ENCODE peak calls at places on chromosomes 2 and 18, in eight cellular contexts. X, H, M, C, U, Y, L and R are unnamed samples.

GRCh38 chr2:219076253-219076652 is 15.5 kb upstream of the IHH start:
- DNase-seq in X (no peak), H (no peak), M (no peak), C (no peak), U (no peak), Y (no peak), L (no peak), R (peak; percentile 76)

GRCh38 chr2:96493072-96493471 is 12.1 kb downstream of the NEURL3 start:
- DNase-seq in X (no peak), H (no peak), M (peak; percentile 23), C (peak; percentile 82), U (no peak), Y (no peak), L (no peak), R (no peak)

GRCh38 chr2:98460573-98461560 is 16.2 kb downstream of the INPP4A start:
- DNase-seq in X (no peak), H (no peak), M (no peak), C (no peak), U (no peak), Y (no peak), L (peak; percentile 81), R (peak; percentile 44)

GRCh38 chr2:40397720-40398119 is 54.2 kb downstream of the SLC8A1 start:
- DNase-seq in X (no peak), H (no peak), M (no peak), C (no peak), U (no peak), Y (no peak), L (no peak), R (no peak)

GRCh38 chr2:23566236-23567142 is 181.5 kb downstream of the KLHL29 start:
- DNase-seq in X (peak; percentile 31), H (peak; percentile 30), M (peak; percentile 74), C (no peak), U (peak; percentile 72), Y (peak; percentile 24), L (no peak), R (peak; percentile 49)

GRCh38 chr18:71028285-71028762 is 739.5 kb downstream of the SOCS6 start:
- DNase-seq in X (no peak), H (no peak), M (no peak), C (no peak), U (no peak), Y (no peak), L (no peak), R (no peak)

GRCh38 chr2:105858868-105859693 is 114.4 kb downstream of the NCK2 start:
- DNase-seq in X (no peak), H (no peak), M (no peak), C (no peak), U (no peak), Y (no peak), L (no peak), R (no peak)

GRCh38 chr2:208556954-208557601 is 150.5 kb downstream of the PTH2R start:
- DNase-seq in X (no peak), H (no peak), M (no peak), C (no peak), U (peak; percentile 23), Y (no peak), L (no peak), R (no peak)

GRCh38 chr2:101153811-101154210 is 2.6 kb upstream of the TBC1D8 start:
- DNase-seq in X (no peak), H (no peak), M (no peak), C (no peak), U (no peak), Y (no peak), L (no peak), R (no peak)

GRCh38 chr18:7177131-7177744 is 53.7 kb upstream of the LRRC30 start:
- DNase-seq in X (no peak), H (peak; percentile 49), M (peak; percentile 43), C (no peak), U (peak; percentile 72), Y (peak; percentile 45), L (no peak), R (peak; percentile 57)

GRCh38 chr2:61770746-61771145 is 83.1 kb downstream of the FAM161A start:
- DNase-seq in X (no peak), H (no peak), M (peak; percentile 60), C (peak; percentile 40), U (no peak), Y (no peak), L (no peak), R (no peak)

GRCh38 chr2:157839162-157839801 is 36.8 kb downstream of the ACVR1 start:
- DNase-seq in X (peak; percentile 53), H (peak; percentile 48), M (no peak), C (no peak), U (peak; percentile 36), Y (peak; percentile 70), L (no peak), R (no peak)

GRCh38 chr2:105274046-105274445 is 32.5 kb downstream of the GPR45 start:
- DNase-seq in X (no peak), H (peak; percentile 86), M (no peak), C (no peak), U (no peak), Y (no peak), L (no peak), R (no peak)

GRCh38 chr18:22153428-22153827 is 16.0 kb upstream of the GATA6 start:
- DNase-seq in X (no peak), H (no peak), M (no peak), C (no peak), U (no peak), Y (no peak), L (no peak), R (no peak)

GRCh38 chr2:25377822-25378421 is 36.2 kb upstream of the DNMT3A start:
- DNase-seq in X (no peak), H (no peak), M (no peak), C (no peak), U (no peak), Y (no peak), L (no peak), R (no peak)

GRCh38 chr2:19488009-19488691 is 129.7 kb upstream of the OSR1 start:
- DNase-seq in X (no peak), H (no peak), M (peak; percentile 43), C (peak; percentile 95), U (no peak), Y (peak; percentile 88), L (no peak), R (peak; percentile 59)

GRCh38 chr18:57475903-57476302 is 40.7 kb downstream of the ONECUT2 start:
- DNase-seq in X (no peak), H (no peak), M (no peak), C (no peak), U (no peak), Y (no peak), L (no peak), R (peak; percentile 13)

GRCh38 chr2:71277536-71278103 is 50.7 kb upstream of the PAIP2B start:
- DNase-seq in X (no peak), H (peak; percentile 44), M (peak; percentile 75), C (peak; percentile 34), U (peak; percentile 15), Y (peak; percentile 31), L (no peak), R (peak; percentile 84)

GRCh38 chr2:233764264-233764663 is 4.2 kb downstream of the UGT1A1 start:
- DNase-seq in X (no peak), H (no peak), M (no peak), C (no peak), U (no peak), Y (no peak), L (no peak), R (peak; percentile 27)

GRCh38 chr2:15624903-15625302 is 33.2 kb downstream of the DDX1 start:
- DNase-seq in X (no peak), H (no peak), M (no peak), C (no peak), U (no peak), Y (no peak), L (no peak), R (no peak)

GRCh38 chr2:15627842-15628684 is 36.4 kb downstream of the DDX1 start:
- DNase-seq in X (no peak), H (no peak), M (no peak), C (no peak), U (no peak), Y (no peak), L (no peak), R (no peak)

GRCh38 chr2:15625344-15626036 is 33.8 kb downstream of the DDX1 start:
- DNase-seq in X (no peak), H (no peak), M (no peak), C (no peak), U (no peak), Y (no peak), L (no peak), R (no peak)

GRCh38 chr2:15626126-15626525 is 34.5 kb downstream of the DDX1 start:
- DNase-seq in X (no peak), H (no peak), M (no peak), C (no peak), U (no peak), Y (no peak), L (no peak), R (no peak)

GRCh38 chr2:15626967-15627366 is 35.3 kb downstream of the DDX1 start:
- DNase-seq in X (no peak), H (no peak), M (no peak), C (no peak), U (no peak), Y (no peak), L (no peak), R (no peak)
- TF ChIP-seq MAX in X (no peak), H (no peak), M (no peak), C (no peak), U (no peak), Y (no peak), L (no peak), R (no peak)

GRCh38 chr18:3447895-3448844 is 1.8 kb upstream of the TGIF1 start:
- DNase-seq in X (peak; percentile 92), H (peak; percentile 99), M (peak; percentile 56), C (peak; percentile 92), U (peak; percentile 86), Y (peak; percentile 93), L (peak; percentile 19), R (peak; percentile 99)

GRCh38 chr18:3450358-3451107 is 561 bp downstream of the TGIF1 start:
- DNase-seq in X (no peak), H (peak; percentile 85), M (no peak), C (no peak), U (peak; percentile 37), Y (no peak), L (no peak), R (peak; percentile 56)

GRCh38 chr18:3449702-3450357 is at the start of gene TGIF1:
- DNase-seq in X (no peak), H (peak; percentile 76), M (no peak), C (peak; percentile 70), U (peak; percentile 86), Y (peak; percentile 63), L (no peak), R (peak; percentile 79)

GRCh38 chr18:3447035-3447894 is 2.7 kb upstream of the TGIF1 start:
- DNase-seq in X (no peak), H (peak; percentile 74), M (no peak), C (no peak), U (peak; percentile 68), Y (no peak), L (no peak), R (peak; percentile 81)

GRCh38 chr18:3448845-3449701 is 899 bp upstream of the TGIF1 start:
- DNase-seq in X (no peak), H (peak; percentile 86), M (no peak), C (peak; percentile 70), U (peak; percentile 40), Y (peak; percentile 91), L (peak; percentile 44), R (peak; percentile 98)
- TF ChIP-seq POLR2A in X (no peak), H (no peak), M (peak; percentile 47), C (no peak), U (no peak), Y (peak; percentile 88), L (peak; percentile 86), R (peak; percentile 69)

GRCh38 chr2:17754773-17755425 is 961 bp downstream of the GEN1 start:
- DNase-seq in X (no peak), H (peak; percentile 51), M (no peak), C (no peak), U (no peak), Y (peak; percentile 33), L (no peak), R (peak; percentile 42)
- TF ChIP-seq MAX in X (no peak), H (no peak), M (no peak), C (no peak), U (no peak), Y (no peak), L (no peak), R (no peak)

GRCh38 chr2:175004980-175005832 is at the start of gene CHN1:
- DNase-seq in X (no peak), H (peak; percentile 85), M (peak; percentile 70), C (no peak), U (peak; percentile 79), Y (peak; percentile 66), L (no peak), R (peak; percentile 79)
- TF ChIP-seq POLR2A in X (peak; percentile 69), H (peak; percentile 71), M (peak; percentile 75), C (no peak), U (no peak), Y (peak; percentile 43), L (no peak), R (no peak)